ENCODE peak calls at places on chromosome 19, in eight cellular contexts. B is cardiac muscle cell, H is esophagus squamous epithelium, Z is right atrium auricular region, D is hepatocyte, F is activated B cell treated with CpG ODN at 0.5 μM for 24 hours, J is brain microvascular endothelial cell, I is kidney epithelial cell. K is an unnamed sample.

GRCh38 chr19:57552432-57552831 is 7.2 kb downstream of the ZNF550 start:
- DNase-seq in F (no peak), D (no peak), B (no peak), Z (no peak), J (no peak), I (no peak), H (no peak), K (no peak)

GRCh38 chr19:364496-365287 is 20.1 kb upstream of the MIER2 start:
- DNase-seq in I (no peak), B (no peak), J (no peak), Z (no peak), D (no peak), H (no peak), F (no peak), K (no peak)

GRCh38 chr19:32870154-32870573 is 597 bp upstream of the SLC7A9 start:
- DNase-seq in I (no peak), F (no peak), H (no peak), J (no peak), D (peak), B (no peak), Z (no peak), K (no peak)

GRCh38 chr19:19406878-19407639 is 1.6 kb downstream of the GATAD2A start:
- DNase-seq in F (no peak), B (peak), J (peak), Z (no peak), D (peak), I (no peak), H (no peak), K (no peak)

GRCh38 chr19:56273563-56274117 is 1.1 kb downstream of the EDDM13 start:
- DNase-seq in I (no peak), Z (no peak), B (peak), H (no peak), D (no peak), J (peak), F (no peak), K (no peak)

GRCh38 chr19:39412867-39413268 is 399 bp downstream of the PLEKHG2 start:
- DNase-seq in F (no peak), J (no peak), D (no peak), Z (no peak), H (no peak), I (no peak), B (no peak), K (no peak)

GRCh38 chr19:7679017-7679720 is 1.5 kb upstream of the TRAPPC5 start:
- DNase-seq in D (no peak), B (no peak), J (no peak), I (no peak), F (peak), Z (no peak), H (no peak), K (peak)

GRCh38 chr19:29675650-29676186 is 10.5 kb downstream of the PLEKHF1 start:
- DNase-seq in B (no peak), J (no peak), D (no peak), I (no peak), H (no peak), F (no peak), Z (no peak), K (no peak)

GRCh38 chr19:13234518-13234917 is 84.3 kb downstream of the IER2 start:
- DNase-seq in F (peak), J (no peak), B (peak), I (no peak), H (no peak), D (peak), Z (no peak), K (peak)

GRCh38 chr19:5131866-5132561 is 163.1 kb downstream of the KDM4B start:
- DNase-seq in B (no peak), Z (no peak), D (peak), I (no peak), J (no peak), F (no peak), H (no peak), K (no peak)

GRCh38 chr19:7117248-7117647 is 47.7 kb downstream of the ZNF557 start:
- DNase-seq in F (no peak), D (no peak), Z (no peak), B (no peak), H (no peak), I (no peak), J (no peak), K (no peak)

GRCh38 chr19:29547361-29547960 is 21.7 kb downstream of the VSTM2B start:
- DNase-seq in F (no peak), Z (no peak), J (no peak), H (no peak), I (no peak), D (no peak), B (no peak), K (no peak)

GRCh38 chr19:55600336-55601028 is 394 bp downstream of the ZNF524 start:
- DNase-seq in B (no peak), Z (no peak), F (no peak), D (peak), I (no peak), H (peak), J (no peak), K (no peak)

GRCh38 chr19:9869008-9869617 is 34.0 kb downstream of the PIN1 start:
- DNase-seq in F (no peak), D (no peak), J (no peak), B (no peak), I (no peak), Z (no peak), H (no peak), K (no peak)

GRCh38 chr19:20661150-20661819 is at the start of gene ZNF626:
- DNase-seq in J (peak), F (peak), B (peak), I (peak), Z (peak), H (peak), D (peak), K (peak)

GRCh38 chr19:3389876-3390361 is 23.5 kb downstream of the NFIC start:
- DNase-seq in F (no peak), H (no peak), I (no peak), J (no peak), B (no peak), Z (no peak), D (no peak), K (no peak)

GRCh38 chr19:19464339-19465098 is 50.8 kb downstream of the TSSK6 start:
- DNase-seq in I (peak), B (peak), F (no peak), J (peak), D (peak), Z (no peak), H (no peak), K (no peak)

GRCh38 chr19:18719541-18719940 is 36.1 kb downstream of the CRTC1 start:
- DNase-seq in F (no peak), J (no peak), Z (no peak), I (no peak), D (no peak), H (no peak), B (no peak), K (no peak)

GRCh38 chr19:55256562-55257460 is 2.0 kb downstream of the PPP6R1 start:
- DNase-seq in Z (no peak), B (no peak), H (no peak), J (no peak), I (no peak), D (no peak), F (no peak), K (no peak)

GRCh38 chr19:29837448-29837961 is 25.7 kb downstream of the CCNE1 start:
- DNase-seq in Z (no peak), J (no peak), F (no peak), H (no peak), B (no peak), I (no peak), D (no peak), K (peak)

GRCh38 chr19:45137179-45137761 is 23.5 kb downstream of the NKPD1 start:
- DNase-seq in J (no peak), H (no peak), B (peak), Z (no peak), F (no peak), I (no peak), D (no peak), K (peak)

GRCh38 chr19:22622901-22623840 is 11.0 kb upstream of the ZNF492 start:
- DNase-seq in Z (peak), I (no peak), D (no peak), J (no peak), B (no peak), H (no peak), F (no peak), K (no peak)

GRCh38 chr19:23470873-23471555 is 75.7 kb upstream of the ZNF91 start:
- DNase-seq in D (no peak), Z (no peak), H (no peak), F (no peak), J (no peak), B (no peak), I (no peak), K (no peak)

GRCh38 chr19:34254552-34255432 is at the start of gene GARRE1:
- DNase-seq in Z (no peak), F (peak), B (peak), J (no peak), D (peak), I (no peak), H (no peak), K (peak)

GRCh38 chr19:54420383-54421168 is 5.3 kb downstream of the TTYH1 start:
- DNase-seq in I (no peak), J (peak), Z (no peak), B (peak), H (no peak), D (peak), F (no peak), K (no peak)

GRCh38 chr19:56139847-56140582 is 1.1 kb upstream of the ZNF444 start:
- DNase-seq in I (no peak), H (no peak), F (no peak), D (no peak), Z (no peak), B (no peak), J (no peak), K (no peak)

GRCh38 chr19:46992699-46993535 is 26.7 kb upstream of the NPAS1 start:
- DNase-seq in F (no peak), J (no peak), D (no peak), H (no peak), B (no peak), I (no peak), Z (no peak), K (no peak)

DNA sequence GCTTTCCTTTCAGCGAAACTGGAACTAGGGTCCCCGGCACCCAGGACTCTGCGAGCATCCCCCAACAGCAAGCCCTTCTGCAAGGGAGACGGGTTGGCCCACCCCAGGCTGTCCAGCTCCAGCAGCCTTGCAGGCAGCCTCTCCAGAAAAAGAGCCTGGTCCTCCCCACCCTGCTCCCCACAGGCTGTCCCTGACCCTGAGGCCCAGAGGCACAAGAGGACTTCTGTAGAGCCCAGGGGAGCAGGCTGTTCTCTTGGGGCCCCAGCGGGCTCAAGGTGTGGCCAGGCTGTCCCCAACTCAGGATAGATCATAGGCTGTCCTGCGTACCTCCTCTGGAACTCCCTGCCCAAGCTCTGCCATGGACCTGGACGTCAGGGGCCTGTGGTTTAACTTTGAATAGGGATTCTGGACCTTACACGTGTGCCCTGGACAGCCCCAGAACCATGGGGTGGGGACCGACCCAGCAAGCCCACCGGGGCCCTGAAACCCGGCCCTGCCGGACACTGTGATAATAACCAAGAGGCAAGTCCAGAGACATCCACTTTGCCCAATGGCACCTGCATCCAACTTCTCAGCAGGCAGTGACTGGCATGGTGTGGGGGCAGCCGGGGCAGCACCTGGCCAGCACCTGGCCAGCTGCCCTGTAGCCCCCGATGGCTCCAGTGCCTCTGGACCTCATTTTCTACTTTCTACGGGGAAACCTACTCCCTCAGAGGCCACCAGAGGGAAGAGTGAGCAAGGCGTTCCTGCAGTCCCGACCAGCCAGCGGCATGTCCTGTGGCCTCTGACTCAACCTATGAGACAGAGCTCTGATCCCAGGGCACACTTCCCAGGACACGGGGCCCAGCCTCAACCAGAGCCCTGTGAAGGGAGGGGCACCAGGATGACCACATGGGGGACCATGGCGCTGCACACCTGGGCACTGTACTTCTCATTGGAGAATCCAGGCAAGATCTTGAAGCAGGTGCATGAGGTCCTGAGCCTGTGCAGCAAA is 50.9 kb upstream of the TPM4 start:
- DNase-seq in I (peak), B (peak), D (peak), H (no peak), J (peak), Z (no peak), F (no peak), K (no peak)
- TF ChIP-seq CTCF in I (peak), B (peak), D (peak), H (peak), J (peak), Z (peak), F (no peak), K (no peak)

GRCh38 chr19:41263850-41264580 is at the start of gene HNRNPUL1:
- DNase-seq in Z (peak), B (peak), D (peak), F (peak), I (peak), J (peak), H (peak), K (peak)
- TF ChIP-seq CTCF in Z (no peak), B (peak), D (peak), F (no peak), I (peak), J (peak), H (peak), K (no peak)

GRCh38 chr19:50552540-50552939 is 15.7 kb downstream of the LRRC4B start:
- DNase-seq in B (no peak), F (no peak), H (no peak), I (no peak), D (no peak), J (no peak), Z (no peak), K (no peak)
- TF ChIP-seq CTCF in B (no peak), F (no peak), H (no peak), I (no peak), D (no peak), J (no peak), Z (no peak), K (no peak)

GRCh38 chr19:1592755-1593628 is at the start of gene MBD3:
- DNase-seq in Z (peak), H (peak), J (peak), D (peak), B (peak), I (peak), F (peak), K (peak)
- TF ChIP-seq CTCF in Z (peak), H (peak), J (no peak), D (no peak), B (no peak), I (no peak), F (no peak), K (no peak)

DNA sequence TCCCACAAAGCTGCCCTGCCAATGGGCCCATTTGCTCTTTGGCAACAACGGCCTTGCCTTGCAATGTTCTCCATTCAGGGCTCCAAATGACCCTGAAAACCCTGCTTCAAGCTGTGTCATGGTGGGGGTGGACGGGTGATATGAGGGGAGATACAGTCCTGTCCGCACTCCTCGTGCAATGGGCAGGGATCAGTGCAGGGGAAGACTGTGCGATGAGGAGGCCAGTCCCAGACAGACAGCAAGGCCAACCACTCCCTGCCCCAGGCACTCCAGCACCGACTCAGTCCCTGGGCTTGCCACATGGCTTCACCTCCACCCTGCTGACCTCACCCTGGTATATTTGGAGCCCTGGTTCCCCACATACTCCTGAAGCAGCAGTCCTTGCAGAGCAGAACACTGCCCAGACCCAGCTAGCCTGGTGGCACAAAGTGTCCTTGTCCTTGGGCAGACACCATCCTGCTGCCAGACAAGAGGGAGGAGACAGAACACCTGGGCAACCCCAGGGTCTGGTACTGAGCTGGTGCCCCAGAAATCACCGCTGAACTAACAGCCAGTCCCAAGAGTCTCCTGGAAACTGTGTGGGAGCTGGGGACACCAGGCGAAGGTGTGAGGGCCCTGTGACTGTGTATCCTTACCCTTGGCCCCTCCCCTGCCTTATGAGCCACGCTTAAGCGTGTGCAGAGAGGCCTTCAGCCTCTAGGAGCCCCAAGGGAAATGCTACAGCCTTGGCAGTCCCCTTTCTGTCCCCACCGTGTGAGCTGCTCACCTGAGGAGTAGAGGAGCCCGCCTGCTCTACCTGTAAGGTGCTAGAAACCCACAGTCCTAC is 9.1 kb upstream of the SLC35E1 start:
- DNase-seq in F (no peak), B (no peak), J (no peak), H (no peak), I (no peak), D (no peak), Z (no peak), K (no peak)
- TF ChIP-seq CTCF in F (no peak), B (no peak), J (no peak), H (no peak), I (no peak), D (no peak), Z (no peak), K (no peak)

GRCh38 chr19:17103177-17103576 is 27.6 kb downstream of the MYO9B start:
- DNase-seq in D (no peak), H (no peak), Z (no peak), F (no peak), B (peak), I (no peak), J (peak), K (no peak)
- TF ChIP-seq CTCF in D (peak), H (peak), Z (peak), F (no peak), B (peak), I (peak), J (peak), K (peak)

DNA sequence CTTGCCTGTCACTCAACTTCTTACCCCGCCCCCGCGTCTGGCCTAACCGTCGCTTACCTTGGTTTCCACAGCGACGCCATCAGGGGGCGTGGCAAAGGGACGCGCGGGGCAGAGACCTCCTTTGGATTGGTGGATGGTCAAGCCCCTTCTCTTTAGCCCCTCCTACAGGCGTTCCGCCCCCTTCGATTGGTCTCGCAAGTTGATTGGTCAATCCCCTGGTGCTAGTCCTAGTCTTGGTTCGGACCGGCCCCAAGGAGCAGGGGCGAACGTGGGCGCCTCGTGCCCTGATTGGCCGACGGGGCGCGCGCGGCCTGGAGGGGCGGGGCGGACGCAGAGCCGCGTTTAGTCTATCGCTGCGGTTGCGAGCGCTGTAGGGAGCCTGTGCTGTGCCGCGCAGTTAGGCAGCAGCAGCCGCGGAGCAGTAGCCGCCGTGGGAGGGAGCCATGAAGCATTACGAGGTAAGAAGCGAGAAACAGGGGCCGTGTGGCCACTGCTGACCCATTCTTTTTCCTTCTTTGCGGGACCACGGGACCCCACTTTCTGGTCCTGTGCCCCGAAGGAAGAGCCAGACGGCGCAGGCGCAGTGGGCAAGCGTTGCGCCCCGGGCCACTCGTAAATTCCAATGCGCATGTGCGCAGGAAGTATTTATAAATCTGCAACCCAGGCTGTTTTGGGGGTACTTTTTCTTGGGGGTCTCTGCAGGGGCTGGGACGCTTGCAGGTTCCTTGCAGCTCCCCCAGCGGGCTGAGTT is at the start of gene TECR:
- DNase-seq in F (peak), I (peak), D (peak), B (peak), H (peak), J (peak), Z (peak), K (peak)
- TF ChIP-seq CTCF in F (no peak), I (no peak), D (peak), B (no peak), H (peak), J (no peak), Z (no peak), K (no peak)

GRCh38 chr19:50007947-50008346 is 17.2 kb downstream of the VRK3 start:
- DNase-seq in Z (no peak), I (no peak), D (no peak), H (no peak), J (no peak), B (no peak), F (no peak), K (no peak)

GRCh38 chr19:50005428-50005827 is 19.7 kb downstream of the VRK3 start:
- DNase-seq in H (no peak), F (no peak), I (no peak), B (no peak), Z (no peak), D (no peak), J (no peak), K (no peak)

GRCh38 chr19:50003810-50004419 is 21.3 kb downstream of the VRK3 start:
- DNase-seq in B (peak), Z (peak), J (peak), D (peak), H (no peak), I (peak), F (no peak), K (peak)

GRCh38 chr19:50007170-50007569 is 18.0 kb downstream of the VRK3 start:
- DNase-seq in F (no peak), J (no peak), H (no peak), Z (no peak), I (no peak), B (no peak), D (no peak), K (no peak)

DNA sequence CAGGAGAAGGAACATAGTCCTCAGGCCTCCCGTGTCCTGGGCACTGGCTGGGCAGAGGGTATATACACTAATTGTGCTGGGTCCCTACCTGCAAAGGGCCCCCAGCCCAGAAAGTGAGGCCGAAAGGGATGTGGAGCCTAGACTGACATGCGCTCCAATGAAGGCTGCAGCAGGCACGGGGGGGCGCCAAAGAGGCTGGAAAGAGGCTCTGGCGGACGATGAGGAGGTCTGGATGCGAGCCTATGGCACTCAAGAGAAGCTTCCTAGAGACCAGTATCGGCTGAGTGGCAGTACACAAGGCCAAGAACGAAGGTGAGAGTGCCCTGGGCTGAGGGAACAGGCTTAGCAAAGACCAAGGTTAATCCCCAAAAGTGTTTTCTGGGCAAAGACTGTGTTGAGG is 16.6 kb downstream of the VRK3 start:
- DNase-seq in H (no peak), J (no peak), I (no peak), B (no peak), Z (no peak), D (no peak), F (no peak), K (no peak)
- TF ChIP-seq CTCF in H (no peak), J (peak), I (no peak), B (peak), Z (no peak), D (no peak), F (no peak), K (no peak)

GRCh38 chr19:43455321-43456113 is 9.9 kb downstream of the LYPD3 start:
- DNase-seq in Z (no peak), F (no peak), J (no peak), H (no peak), I (no peak), D (no peak), B (no peak), K (no peak)
- TF ChIP-seq CTCF in Z (no peak), F (no peak), J (no peak), H (no peak), I (no peak), D (no peak), B (no peak), K (no peak)

GRCh38 chr19:41701401-41702075 is 6.9 kb upstream of the CEACAM5 start:
- DNase-seq in B (no peak), H (no peak), F (no peak), I (no peak), Z (no peak), D (no peak), J (no peak), K (no peak)
- TF ChIP-seq CTCF in B (peak), H (peak), F (no peak), I (peak), Z (no peak), D (no peak), J (no peak), K (peak)

K was measured in GM20000.